ENCODE peak calls at places on chromosomes 4 and X, in six cellular contexts. N is M059J, P is EH, V is kidney, F is AG10803, K is progenitor cell of endocrine pancreas. L is an unnamed sample.

GRCh38 chr4:7288751-7289523 is 96.6 kb downstream of the SORCS2 start:
- DNase-seq in N (no peak), F (no peak), K (no peak), P (no peak), V (no peak), L (no peak)

GRCh38 chrX:42976729-42977366 is 198.9 kb upstream of the PPP1R2C start:
- DNase-seq in N (no peak), F (no peak), V (no peak), P (no peak), K (no peak), L (no peak)

GRCh38 chr4:4226606-4227438 is at the start of gene OTOP1:
- DNase-seq in K (no peak), F (no peak), P (no peak), V (peak), N (no peak), L (no peak)

GRCh38 chrX:110454336-110454735 is 95.7 kb downstream of the RTL9 start:
- DNase-seq in K (no peak), V (no peak), N (no peak), P (no peak), F (no peak), L (no peak)

GRCh38 chr4:189090174-189090814 is 850.4 kb upstream of the FRG1 start:
- DNase-seq in N (peak), K (no peak), F (peak), V (no peak), P (peak), L (peak)

GRCh38 chr4:104719539-104720230 is 225.0 kb upstream of the CXXC4 start:
- DNase-seq in P (no peak), N (no peak), F (no peak), V (no peak), K (no peak), L (no peak)

GRCh38 chr4:28555851-28556250 is 1695.2 kb downstream of the STIM2 start:
- DNase-seq in N (no peak), V (no peak), P (peak), F (peak), K (no peak), L (no peak)

GRCh38 chr4:102787096-102787867 is 26.5 kb upstream of the MANBA start:
- DNase-seq in F (peak), N (peak), V (no peak), P (peak), K (no peak), L (peak)

GRCh38 chr4:149552601-149553000 is 263.0 kb downstream of the IQCM start:
- DNase-seq in V (no peak), K (no peak), N (no peak), P (no peak), F (no peak), L (no peak)

GRCh38 chr4:164770051-164770724 is 16.3 kb downstream of the SMIM31 start:
- DNase-seq in V (no peak), F (no peak), K (no peak), P (no peak), N (no peak), L (no peak)

GRCh38 chr4:89204624-89205023 is 93.3 kb downstream of the TIGD2 start:
- DNase-seq in P (no peak), V (no peak), K (no peak), N (no peak), F (no peak), L (no peak)

GRCh38 chr4:169335331-169335730 is 64.6 kb upstream of the SH3RF1 start:
- DNase-seq in V (no peak), N (peak), P (peak), F (peak), K (no peak), L (peak)

GRCh38 chr4:79996950-79997349 is 76.1 kb downstream of the ANTXR2 start:
- DNase-seq in N (no peak), F (no peak), P (no peak), V (no peak), K (no peak), L (no peak)

L was measured in EL.